ENCODE peak calls at places on chromosomes 7 and 10, in eight cellular contexts. H is upper lobe of right lung; P is suprapubic skin; M is cardiac muscle cell; V is tibial artery; O is mammary epithelial cell; K is transverse colon; F is CD8-positive, alpha-beta memory T cell. I is an unnamed sample.

GRCh38 chr10:131773321-131773988 is 127.4 kb upstream of the PPP2R2D start:
- DNase-seq in H (no peak), P (no peak), M (no peak), V (no peak), O (no peak), K (no peak), F (no peak), I (peak; percentile 24)

GRCh38 chr10:49038711-49039110 is 76.6 kb downstream of the VSTM4 start:
- DNase-seq in H (no peak), P (no peak), M (no peak), V (no peak), O (no peak), K (no peak), F (no peak), I (no peak)

GRCh38 chr7:1228535-1229333 is 3.9 kb upstream of the UNCX start:
- DNase-seq in H (no peak), P (no peak), M (no peak), V (no peak), O (no peak), K (no peak), F (no peak), I (no peak)

GRCh38 chr7:95066736-95067530 is 159.5 kb downstream of the PPP1R9A start:
- DNase-seq in H (no peak), P (no peak), M (peak; percentile 75), V (no peak), O (no peak), K (no peak), F (no peak), I (no peak)

GRCh38 chr7:106290319-106290718 is 5.5 kb upstream of the NAMPT start:
- DNase-seq in H (no peak), P (no peak), M (no peak), V (no peak), O (no peak), K (peak; percentile 76), F (no peak), I (no peak)

GRCh38 chr10:72335394-72336258 is 19.1 kb downstream of the DNAJB12 start:
- DNase-seq in H (peak; percentile 75), P (no peak), M (peak; percentile 89), V (peak; percentile 81), O (peak; percentile 67), K (peak; percentile 70), F (peak; percentile 43), I (peak; percentile 61)

GRCh38 chr10:113052076-113052830 is 102.2 kb downstream of the TCF7L2 start:
- DNase-seq in H (no peak), P (no peak), M (no peak), V (no peak), O (no peak), K (no peak), F (no peak), I (no peak)

GRCh38 chr10:109773818-109774440 is 149.4 kb downstream of the XPNPEP1 start:
- DNase-seq in H (no peak), P (no peak), M (peak; percentile 43), V (no peak), O (peak; percentile 4), K (no peak), F (no peak), I (no peak)

GRCh38 chr10:12221323-12222298 is 25.6 kb downstream of the CDC123 start:
- DNase-seq in H (no peak), P (no peak), M (peak; percentile 21), V (no peak), O (peak; percentile 6), K (no peak), F (no peak), I (no peak)

GRCh38 chr10:63605568-63605967 is 84.4 kb downstream of the REEP3 start:
- DNase-seq in H (no peak), P (no peak), M (no peak), V (no peak), O (no peak), K (no peak), F (no peak), I (no peak)

GRCh38 chr7:106231856-106232490 is 52.8 kb downstream of the NAMPT start:
- DNase-seq in H (no peak), P (no peak), M (no peak), V (no peak), O (no peak), K (no peak), F (no peak), I (no peak)

GRCh38 chr7:48269066-48269465 is 97.8 kb downstream of the ABCA13 start:
- DNase-seq in H (no peak), P (no peak), M (no peak), V (no peak), O (no peak), K (no peak), F (no peak), I (no peak)

GRCh38 chr7:1951600-1951999 is 281.1 kb downstream of the MAD1L1 start:
- DNase-seq in H (no peak), P (no peak), M (no peak), V (no peak), O (no peak), K (no peak), F (no peak), I (no peak)

GRCh38 chr10:112775347-112775746 is 174.7 kb upstream of the TCF7L2 start:
- DNase-seq in H (no peak), P (no peak), M (peak; percentile 40), V (no peak), O (no peak), K (no peak), F (no peak), I (no peak)

GRCh38 chr7:149855368-149856305 is 17.5 kb downstream of the ZNF862 start:
- DNase-seq in H (no peak), P (peak; percentile 44), M (peak; percentile 72), V (no peak), O (peak; percentile 46), K (no peak), F (no peak), I (no peak)

GRCh38 chr10:122525788-122526187 is 34.8 kb upstream of the DMBT1 start:
- DNase-seq in H (no peak), P (no peak), M (peak; percentile 26), V (no peak), O (no peak), K (peak; percentile 60), F (no peak), I (peak; percentile 57)

GRCh38 chr10:60717852-60718251 is 60.4 kb upstream of the CDK1 start:
- DNase-seq in H (no peak), P (no peak), M (no peak), V (no peak), O (no peak), K (no peak), F (no peak), I (no peak)

GRCh38 chr7:92674379-92674778 is 84.2 kb upstream of the FAM133B start:
- DNase-seq in H (no peak), P (no peak), M (no peak), V (no peak), O (no peak), K (no peak), F (no peak), I (no peak)

GRCh38 chr7:131829911-131830310 is 273.5 kb upstream of the PODXL start:
- DNase-seq in H (no peak), P (no peak), M (no peak), V (no peak), O (no peak), K (no peak), F (no peak), I (no peak)

GRCh38 chr7:13903997-13904396 is 85.5 kb downstream of the ETV1 start:
- DNase-seq in H (no peak), P (no peak), M (peak; percentile 88), V (no peak), O (no peak), K (no peak), F (no peak), I (no peak)

GRCh38 chr7:94912085-94912484 is 4.7 kb downstream of the PPP1R9A start:
- DNase-seq in H (no peak), P (no peak), M (no peak), V (no peak), O (no peak), K (no peak), F (no peak), I (no peak)

GRCh38 chr7:16975712-16976111 is 93.9 kb upstream of the AGR3 start:
- DNase-seq in H (no peak), P (no peak), M (no peak), V (no peak), O (no peak), K (no peak), F (no peak), I (no peak)

GRCh38 chr10:44417761-44418160 is 32.9 kb upstream of the CXCL12 start:
- DNase-seq in H (peak; percentile 10), P (peak; percentile 28), M (no peak), V (no peak), O (no peak), K (no peak), F (no peak), I (no peak)

GRCh38 chr7:100434297-100435144 is 1.8 kb downstream of the PPP1R35 start:
- DNase-seq in H (no peak), P (peak; percentile 45), M (no peak), V (no peak), O (no peak), K (no peak), F (no peak), I (no peak)
- H3K4me1 ChIP-seq in H (peaks cover 43% of the 10 kb centered on the region), P (peaks cover 54% of the 10 kb centered on the region), M (peaks cover 27% of the 10 kb centered on the region), V (no peaks in the 10 kb centered on the region), O (peaks cover 22% of the 10 kb centered on the region), K (peaks cover 44% of the 10 kb centered on the region), F (peaks cover 41% of the 10 kb centered on the region), I (peaks cover 21% of the 10 kb centered on the region)

GRCh38 chr7:116542618-116543017 is 17.8 kb downstream of the CAV1 start:
- DNase-seq in H (no peak), P (no peak), M (no peak), V (no peak), O (no peak), K (no peak), F (no peak), I (no peak)

GRCh38 chr7:116543664-116544063 is 18.8 kb downstream of the CAV1 start:
- DNase-seq in H (no peak), P (no peak), M (peak; percentile 18), V (no peak), O (peak; percentile 49), K (no peak), F (no peak), I (no peak)

GRCh38 chr7:116540743-116541142 is 15.9 kb downstream of the CAV1 start:
- DNase-seq in H (no peak), P (no peak), M (no peak), V (no peak), O (peak; percentile 51), K (no peak), F (no peak), I (no peak)

GRCh38 chr7:116539879-116540278 is 15.0 kb downstream of the CAV1 start:
- DNase-seq in H (no peak), P (no peak), M (no peak), V (no peak), O (no peak), K (no peak), F (no peak), I (no peak)

GRCh38 chr7:116541951-116542350 is 17.1 kb downstream of the CAV1 start:
- DNase-seq in H (no peak), P (no peak), M (no peak), V (no peak), O (no peak), K (no peak), F (no peak), I (no peak)
- H3K4me1 ChIP-seq in H (peaks cover 4% of the 10 kb centered on the region), P (peaks cover 26% of the 10 kb centered on the region), M (no peaks in the 10 kb centered on the region), V (no peaks in the 10 kb centered on the region), O (no peaks in the 10 kb centered on the region), K (peaks cover 35% of the 10 kb centered on the region), F (no peaks in the 10 kb centered on the region), I (no peaks in the 10 kb centered on the region)

GRCh38 chr7:109549461-109549860 is 979.8 kb downstream of the DNAJB9 start:
- DNase-seq in H (no peak), P (no peak), M (peak; percentile 3), V (no peak), O (no peak), K (no peak), F (no peak), I (no peak)
- H3K4me1 ChIP-seq in H (no peaks in the 10 kb centered on the region), P (no peaks in the 10 kb centered on the region), M (no peaks in the 10 kb centered on the region), V (no peaks in the 10 kb centered on the region), O (no peaks in the 10 kb centered on the region), K (no peaks in the 10 kb centered on the region), F (no peaks in the 10 kb centered on the region), I (no peaks in the 10 kb centered on the region)

GRCh38 chr10:96690755-96691730 is 29.3 kb downstream of the PIK3AP1 start:
- DNase-seq in H (no peak), P (no peak), M (no peak), V (no peak), O (no peak), K (no peak), F (no peak), I (no peak)
- H3K4me1 ChIP-seq in H (peaks cover 7% of the 10 kb centered on the region), P (no peaks in the 10 kb centered on the region), M (no peaks in the 10 kb centered on the region), V (no peaks in the 10 kb centered on the region), O (no peaks in the 10 kb centered on the region), K (peaks cover 7% of the 10 kb centered on the region), F (peaks cover 14% of the 10 kb centered on the region), I (no peaks in the 10 kb centered on the region)